ENCODE peak calls at places on chromosomes 4 and X, in four cellular contexts. One of them, this sample, is unnamed. For H3K4me1, the result is how much of the 10 kb centered on the place peaks cover.

GRCh38 chr4:112978691-112979472 is 70.6 kb upstream of the ANK2 start:
- DNase-seq in adrenal gland: no peak
- DNase-seq in upper lobe of right lung: no peak
- DNase-seq in SK-N-SH: no peak
- DNase-seq in this sample: peak

GRCh38 chrX:110167952-110168451 is 149.9 kb downstream of the AMMECR1 start:
- DNase-seq in adrenal gland: no peak
- DNase-seq in upper lobe of right lung: peak
- DNase-seq in SK-N-SH: peak
- DNase-seq in this sample: peak

GRCh38 chrX:106931831-106932491 is 11.8 kb downstream of the CLDN2 start:
- DNase-seq in adrenal gland: no peak
- DNase-seq in upper lobe of right lung: no peak
- DNase-seq in SK-N-SH: no peak
- DNase-seq in this sample: no peak

GRCh38 chrX:15465896-15466651 is 27.1 kb downstream of the PIR start:
- DNase-seq in adrenal gland: no peak
- DNase-seq in upper lobe of right lung: no peak
- DNase-seq in SK-N-SH: no peak
- DNase-seq in this sample: no peak

GRCh38 chr4:73450398-73451004 is 14.5 kb downstream of the AFP start:
- DNase-seq in adrenal gland: no peak
- DNase-seq in upper lobe of right lung: no peak
- DNase-seq in SK-N-SH: no peak
- DNase-seq in this sample: no peak

GRCh38 chr4:172809319-172809718 is 359.3 kb upstream of the GALNT7 start:
- DNase-seq in adrenal gland: no peak
- DNase-seq in upper lobe of right lung: no peak
- DNase-seq in SK-N-SH: no peak
- DNase-seq in this sample: no peak

GRCh38 chr4:2843909-2844584 is 403 bp downstream of the ADD1 start:
- DNase-seq in adrenal gland: peak
- DNase-seq in upper lobe of right lung: peak
- DNase-seq in SK-N-SH: peak
- DNase-seq in this sample: no peak

GRCh38 chrX:29225670-29226069 is 638.4 kb downstream of the IL1RAPL1 start:
- DNase-seq in adrenal gland: no peak
- DNase-seq in upper lobe of right lung: no peak
- DNase-seq in SK-N-SH: no peak
- DNase-seq in this sample: no peak

GRCh38 chrX:9352683-9353430 is 112.0 kb upstream of the TBL1X start:
- DNase-seq in adrenal gland: peak
- DNase-seq in upper lobe of right lung: no peak
- DNase-seq in SK-N-SH: no peak
- DNase-seq in this sample: no peak

GRCh38 chrX:113675278-113675677 is 834.6 kb upstream of the AMOT start:
- DNase-seq in adrenal gland: no peak
- DNase-seq in upper lobe of right lung: no peak
- DNase-seq in SK-N-SH: no peak
- DNase-seq in this sample: no peak

GRCh38 chr4:183330841-183331240 is 8.6 kb upstream of the CLDN24 start:
- DNase-seq in adrenal gland: no peak
- DNase-seq in upper lobe of right lung: no peak
- DNase-seq in SK-N-SH: no peak
- DNase-seq in this sample: no peak

GRCh38 chr4:85807247-85807915 is 332.4 kb downstream of the ARHGAP24 start:
- DNase-seq in adrenal gland: no peak
- DNase-seq in upper lobe of right lung: no peak
- DNase-seq in SK-N-SH: no peak
- DNase-seq in this sample: no peak

GRCh38 chr4:174398728-174399127 is 115.0 kb downstream of the CEP44 start:
- DNase-seq in adrenal gland: no peak
- DNase-seq in upper lobe of right lung: no peak
- DNase-seq in SK-N-SH: no peak
- DNase-seq in this sample: no peak

GRCh38 chr4:168993724-168994510 is 16.1 kb downstream of the CBR4 start:
- DNase-seq in adrenal gland: no peak
- DNase-seq in upper lobe of right lung: no peak
- DNase-seq in SK-N-SH: no peak
- DNase-seq in this sample: no peak

GRCh38 chr4:77052352-77052751 is 23.4 kb downstream of the CCNI start:
- DNase-seq in adrenal gland: no peak
- DNase-seq in upper lobe of right lung: no peak
- DNase-seq in SK-N-SH: no peak
- DNase-seq in this sample: peak

GRCh38 chr4:115171220-115171619 is 57.8 kb upstream of the NDST4 start:
- DNase-seq in adrenal gland: no peak
- DNase-seq in upper lobe of right lung: no peak
- DNase-seq in SK-N-SH: no peak
- DNase-seq in this sample: no peak

GRCh38 chr4:60201052-60201673 is 999.0 kb upstream of the ADGRL3 start:
- DNase-seq in adrenal gland: peak
- DNase-seq in upper lobe of right lung: no peak
- DNase-seq in SK-N-SH: peak
- DNase-seq in this sample: no peak

GRCh38 chr4:159235779-159236368 is 133.0 kb downstream of the RAPGEF2 start:
- DNase-seq in adrenal gland: no peak
- DNase-seq in upper lobe of right lung: no peak
- DNase-seq in SK-N-SH: no peak
- DNase-seq in this sample: no peak

GRCh38 chrX:119654112-119654531 is 38.8 kb downstream of the SEPTIN6 start:
- DNase-seq in adrenal gland: peak
- DNase-seq in upper lobe of right lung: no peak
- DNase-seq in SK-N-SH: peak
- DNase-seq in this sample: no peak
- TF ChIP-seq CTCF in adrenal gland: peak
- TF ChIP-seq CTCF in upper lobe of right lung: no peak
- TF ChIP-seq CTCF in SK-N-SH: no peak
- TF ChIP-seq CTCF in this sample: no peak

GRCh38 chrX:108732630-108733321 is 3.6 kb downstream of the IRS4 start:
- DNase-seq in adrenal gland: no peak
- DNase-seq in upper lobe of right lung: no peak
- DNase-seq in SK-N-SH: peak
- DNase-seq in this sample: no peak
- H3K4me1 ChIP-seq in adrenal gland: under half
- H3K4me1 ChIP-seq in upper lobe of right lung: under half
- H3K4me1 ChIP-seq in SK-N-SH: under half
- H3K4me1 ChIP-seq in this sample: under half

DNA sequence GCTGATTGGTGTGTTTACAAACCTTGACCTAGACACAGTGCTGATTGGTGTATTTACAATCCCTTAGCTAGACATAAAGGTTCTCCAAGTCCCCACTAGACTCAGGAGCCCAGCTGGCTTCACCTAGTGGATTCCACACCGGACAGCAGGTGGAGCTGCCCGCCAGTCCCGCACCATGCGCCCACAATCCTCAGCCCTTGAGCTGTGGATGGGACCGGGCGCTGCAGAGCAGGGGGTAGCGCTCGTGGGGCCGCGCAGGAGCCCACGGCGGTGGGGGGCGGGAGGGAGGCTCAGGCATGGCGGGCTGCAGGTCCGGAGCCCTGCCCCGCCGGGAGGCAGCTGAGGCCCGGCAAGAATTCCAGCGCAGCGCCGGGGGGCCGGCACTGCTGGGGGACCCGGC is 30.7 kb downstream of the MEPE start:
- DNase-seq in adrenal gland: no peak
- DNase-seq in upper lobe of right lung: no peak
- DNase-seq in SK-N-SH: no peak
- DNase-seq in this sample: no peak
- TF ChIP-seq CTCF in adrenal gland: no peak
- TF ChIP-seq CTCF in upper lobe of right lung: no peak
- TF ChIP-seq CTCF in SK-N-SH: no peak
- TF ChIP-seq CTCF in this sample: no peak

GRCh38 chrX:115582035-115582870 is 21.3 kb downstream of the PLS3 start:
- DNase-seq in adrenal gland: no peak
- DNase-seq in upper lobe of right lung: no peak
- DNase-seq in SK-N-SH: no peak
- DNase-seq in this sample: no peak
- H3K4me1 ChIP-seq in adrenal gland: under half
- H3K4me1 ChIP-seq in upper lobe of right lung: under half
- H3K4me1 ChIP-seq in SK-N-SH: under half
- H3K4me1 ChIP-seq in this sample: under half

DNA sequence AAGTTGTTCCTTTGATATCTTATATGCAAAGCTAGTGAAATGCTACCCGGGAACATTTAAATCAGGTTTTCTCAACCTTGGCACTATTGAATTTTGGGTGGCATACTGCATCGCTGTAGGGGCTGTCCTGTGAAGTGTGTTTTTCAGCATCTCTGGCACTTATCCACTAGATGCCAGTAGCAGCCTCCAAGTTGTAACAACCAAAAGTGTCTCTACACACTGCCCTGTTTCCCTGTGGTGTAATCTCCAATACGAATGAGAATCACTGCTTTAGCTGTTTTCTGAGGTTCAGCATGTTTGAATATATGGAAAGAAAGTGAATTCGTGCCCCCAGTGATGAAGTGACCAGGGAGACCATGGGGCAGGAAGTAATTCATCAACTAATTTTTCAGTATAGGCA is 551.6 kb upstream of the PRKX start:
- DNase-seq in adrenal gland: no peak
- DNase-seq in upper lobe of right lung: no peak
- DNase-seq in SK-N-SH: no peak
- DNase-seq in this sample: no peak
- TF ChIP-seq CTCF in adrenal gland: no peak
- TF ChIP-seq CTCF in upper lobe of right lung: no peak
- TF ChIP-seq CTCF in SK-N-SH: no peak
- TF ChIP-seq CTCF in this sample: no peak

This sample was measured in upper lobe of left lung.